ENCODE peak calls at places on chromosomes 16 and 17, in four cellular contexts. B is HepG2, U is K562, R is GM12878. J is an unnamed sample.

GRCh38 chr17:1574697-1575471 is 12.3 kb upstream of the PITPNA start:
- DNase-seq in B (no peak), U (no peak), R (no peak), J (no peak)

GRCh38 chr16:84090212-84090611 is 26.5 kb downstream of the MBTPS1 start:
- DNase-seq in B (no peak), U (no peak), R (no peak), J (no peak)

GRCh38 chr17:8188408-8188839 is 1.6 kb downstream of the BORCS6 start:
- DNase-seq in R (no peak), B (no peak), U (no peak), J (no peak)

GRCh38 chr17:66548158-66548557 is 245.7 kb downstream of the PRKCA start:
- DNase-seq in R (no peak), B (peak; percentile 23), U (no peak), J (no peak)

GRCh38 chr17:34884597-34884996 is 76.7 kb downstream of the CCT6B start:
- DNase-seq in B (no peak), R (no peak), U (no peak), J (no peak)

GRCh38 chr16:82092711-82093110 is 57.7 kb downstream of the HSD17B2 start:
- DNase-seq in B (no peak), U (no peak), R (no peak), J (no peak)

GRCh38 chr16:56269824-56270684 is 78.8 kb downstream of the GNAO1 start:
- DNase-seq in B (peak; percentile 52), R (no peak), U (no peak), J (no peak)

GRCh38 chr16:30010817-30011504 is at the start of gene DOC2A:
- DNase-seq in R (no peak), U (peak; percentile 68), B (no peak), J (no peak)

GRCh38 chr17:40158438-40158837 is 18.1 kb downstream of the CASC3 start:
- DNase-seq in U (no peak), R (no peak), B (no peak), J (no peak)

GRCh38 chr17:16106161-16106891 is 106.7 kb downstream of the TTC19 start:
- DNase-seq in R (no peak), U (no peak), B (peak; percentile 12), J (no peak)

GRCh38 chr16:14298374-14299122 is 227.4 kb downstream of the MRTFB start:
- DNase-seq in B (no peak), U (no peak), R (no peak), J (no peak)

GRCh38 chr17:57037401-57037800 is 47.6 kb upstream of the AKAP1 start:
- DNase-seq in R (no peak), U (no peak), B (no peak), J (no peak)

GRCh38 chr16:8621572-8622314 is at the start of gene METTL22:
- DNase-seq in R (peak; percentile 56), U (peak; percentile 100), B (peak; percentile 88), J (peak; percentile 89)

GRCh38 chr16:21158208-21159110 is at the start of gene LDAF1:
- DNase-seq in R (no peak), B (peak; percentile 33), U (peak; percentile 92), J (peak; percentile 75)

GRCh38 chr16:53212899-53213235 is 158.1 kb downstream of the CHD9 start:
- DNase-seq in U (no peak), B (no peak), R (no peak), J (no peak)

GRCh38 chr17:50274142-50274944 is at the start of gene TMEM92:
- DNase-seq in R (no peak), U (peak; percentile 86), B (no peak), J (peak; percentile 86)

GRCh38 chr17:47959825-47960655 is 2.4 kb upstream of the PRR15L start:
- DNase-seq in R (no peak), B (no peak), U (no peak), J (no peak)

GRCh38 chr17:35630530-35631148 is 43.5 kb downstream of the AP2B1 start:
- DNase-seq in R (no peak), U (no peak), B (no peak), J (no peak)

GRCh38 chr16:48158296-48158695 is 2.5 kb upstream of the ABCC12 start:
- DNase-seq in B (peak; percentile 31), R (peak; percentile 48), U (no peak), J (peak; percentile 21)

GRCh38 chr17:11278186-11278983 is 37.4 kb downstream of the SHISA6 start:
- DNase-seq in B (no peak), U (no peak), R (no peak), J (no peak)

GRCh38 chr17:59838196-59838911 is 54.4 kb downstream of the TUBD1 start:
- DNase-seq in U (no peak), R (no peak), B (no peak), J (no peak)

GRCh38 chr17:78997881-78998280 is 11.7 kb downstream of the CANT1 start:
- DNase-seq in B (no peak), R (no peak), U (no peak), J (no peak)

GRCh38 chr16:89341697-89342694 is 124.5 kb downstream of the ZNF778 start:
- DNase-seq in B (no peak), U (no peak), R (no peak), J (peak; percentile 44)

GRCh38 chr16:26715969-26716368 is 350.8 kb upstream of the C16orf82 start:
- DNase-seq in R (no peak), B (no peak), U (no peak), J (no peak)

GRCh38 chr17:82465023-82465603 is 6.6 kb downstream of the NARF start:
- DNase-seq in U (no peak), B (no peak), R (no peak), J (no peak)

GRCh38 chr17:71681427-71682173 is 439.2 kb upstream of the SOX9 start:
- DNase-seq in B (peak; percentile 98), R (no peak), U (no peak), J (no peak)

GRCh38 chr17:40038882-40039513 is 15.2 kb downstream of the MED24 start:
- DNase-seq in B (peak; percentile 79), U (peak; percentile 43), R (no peak), J (peak; percentile 56)

GRCh38 chr16:85176541-85177447 is 64.5 kb upstream of the CIBAR2 start:
- DNase-seq in B (no peak), U (peak; percentile 88), R (no peak), J (no peak)

GRCh38 chr17:56690441-56691291 is 97.2 kb downstream of the NOG start:
- DNase-seq in R (no peak), U (no peak), B (no peak), J (no peak)

GRCh38 chr16:55641430-55642056 is 14.2 kb upstream of the SLC6A2 start:
- DNase-seq in B (peak; percentile 42), U (no peak), R (no peak), J (no peak)

GRCh38 chr17:48720263-48721008 is 1.9 kb downstream of the PRAC1 start:
- DNase-seq in B (no peak), U (no peak), R (no peak), J (no peak)

GRCh38 chr17:61196302-61196704 is 203.3 kb upstream of the TBX2 start:
- DNase-seq in B (peak; percentile 34), U (no peak), R (no peak), J (no peak)

DNA sequence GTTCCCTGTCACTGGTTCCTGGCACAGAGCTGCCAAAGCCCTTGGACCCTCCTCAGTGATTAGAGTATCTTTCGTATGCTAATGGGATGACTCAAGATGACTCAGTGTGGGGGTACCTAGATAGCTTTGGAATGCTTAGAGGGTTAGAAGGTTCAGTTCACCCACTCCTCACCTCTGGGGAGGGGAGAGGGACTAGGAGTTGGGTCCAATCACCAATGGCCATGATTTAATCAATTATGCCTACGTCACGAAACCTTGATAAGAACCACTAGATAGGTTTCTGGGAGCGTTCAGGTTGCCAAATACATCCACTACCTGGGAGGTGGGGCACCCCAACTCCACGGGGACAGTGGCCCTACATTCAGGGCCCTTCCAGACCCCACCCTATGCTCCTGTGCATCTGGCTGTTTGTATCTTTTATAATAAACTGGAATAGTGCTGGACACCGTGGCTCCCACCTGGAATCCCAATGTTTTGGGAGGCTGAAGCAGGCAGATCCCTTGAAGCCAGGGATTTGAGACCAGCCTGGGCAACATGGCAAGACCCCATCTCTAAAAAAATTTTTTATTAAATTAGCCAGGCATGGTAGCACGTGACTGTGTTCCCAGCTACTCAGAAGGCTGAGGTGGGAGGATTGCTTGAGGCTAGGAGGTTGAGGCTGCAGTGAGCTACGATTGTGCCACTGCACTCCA is 29.2 kb upstream of the LITAF start:
- DNase-seq in R (no peak), B (peak; percentile 56), U (peak; percentile 20), J (no peak)
- H3K4me1 ChIP-seq in R (peaks cover 23% of the 10 kb centered on the region), B (peaks cover 48% of the 10 kb centered on the region), U (peaks cover 30% of the 10 kb centered on the region), J (peaks cover 41% of the 10 kb centered on the region)

GRCh38 chr17:45147102-45147580 is 1.1 kb upstream of the HEXIM1 start:
- DNase-seq in R (no peak), B (no peak), U (no peak), J (peak; percentile 66)

GRCh38 chr17:45147581-45148182 is 593 bp upstream of the HEXIM1 start:
- DNase-seq in B (peak; percentile 93), U (peak; percentile 70), R (peak; percentile 85), J (peak; percentile 83)

GRCh38 chr17:45146166-45146565 is 2.1 kb upstream of the HEXIM1 start:
- DNase-seq in R (no peak), U (no peak), B (no peak), J (no peak)

GRCh38 chr17:45145035-45145389 is 3.3 kb upstream of the HEXIM1 start:
- DNase-seq in B (no peak), U (no peak), R (no peak), J (no peak)

DNA sequence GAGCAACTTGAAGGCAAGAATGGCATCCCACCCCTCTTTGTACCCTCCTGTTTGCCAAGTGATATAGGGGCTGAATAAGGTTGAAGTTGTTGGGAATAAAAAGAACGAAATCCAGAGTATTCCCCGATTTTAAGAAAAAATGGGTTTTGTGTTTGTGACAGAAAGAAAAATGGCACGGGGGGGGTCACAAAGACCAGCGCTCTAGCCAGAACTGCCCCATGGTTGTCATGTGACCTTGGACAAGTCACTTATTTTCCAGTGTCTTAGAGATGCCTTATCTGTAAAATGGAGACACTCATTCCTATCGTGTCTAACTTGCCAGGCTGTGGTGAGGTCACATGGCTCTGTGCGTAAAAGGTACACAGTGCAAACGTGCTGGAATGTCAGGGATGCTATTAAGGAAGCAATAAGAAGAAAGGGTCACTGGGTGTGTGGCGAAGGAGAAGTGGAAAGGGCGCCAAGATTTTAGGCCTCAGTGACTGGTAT is 1.6 kb upstream of the HEXIM1 start:
- DNase-seq in R (no peak), B (no peak), U (no peak), J (no peak)
- TF ChIP-seq ESRRA in R (no peak), B (no peak), U (peak; percentile 83), J (no peak)

GRCh38 chr17:21285164-21286065 is 904 bp downstream of the MAP2K3 start:
- DNase-seq in R (no peak), B (no peak), U (no peak), J (no peak)
- H3K4me1 ChIP-seq in R (peaks cover 31% of the 10 kb centered on the region), B (peaks cover 45% of the 10 kb centered on the region), U (peaks cover 60% of the 10 kb centered on the region), J (peaks cover 55% of the 10 kb centered on the region)

DNA sequence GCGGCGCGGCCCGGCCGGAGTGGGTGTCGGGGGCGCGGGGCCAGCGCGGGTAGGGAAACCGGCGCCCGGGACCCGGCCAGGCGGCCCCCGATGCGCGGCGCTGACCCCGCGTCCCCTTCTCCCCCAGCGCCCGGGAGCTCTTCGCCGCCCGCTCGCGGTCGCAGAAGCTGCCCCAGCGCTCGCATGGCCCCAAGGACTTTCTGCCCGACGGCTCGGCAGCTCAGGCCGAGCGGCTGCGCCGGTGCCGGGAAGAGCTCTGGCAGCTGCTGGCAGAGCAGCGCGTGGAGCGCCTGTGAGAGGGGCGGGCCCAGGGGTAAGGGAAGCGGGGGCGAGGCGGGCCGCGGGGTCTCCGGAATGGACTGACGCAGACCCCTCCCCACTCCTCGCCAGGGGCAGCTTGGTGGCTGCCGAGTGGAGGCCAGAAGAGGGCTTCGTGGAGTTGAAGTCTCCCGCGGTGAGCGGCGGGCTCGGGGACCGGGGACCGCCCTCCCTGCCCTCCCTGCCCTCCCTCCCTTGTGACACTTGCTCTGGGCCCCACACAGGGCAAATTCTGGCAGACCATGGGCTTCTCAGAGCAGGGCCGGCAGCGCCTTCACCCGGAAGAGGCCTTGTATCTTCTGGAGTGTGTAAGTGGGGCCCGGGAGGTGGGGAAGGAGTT is 420 bp downstream of the TSEN54 start:
- DNase-seq in U (no peak), B (no peak), R (no peak), J (peak; percentile 52)
- TF ChIP-seq ESRRA in U (no peak), B (no peak), R (no peak), J (no peak)

J was measured in A549.